ENCODE peak calls at places on chromosomes 16 and 17, in five cellular contexts. B is activated effector memory CD4-positive, alpha-beta T cell treated with Interleukin-2 at 50 U/mL for 16 hours; S is keratinocyte; T is A673; O is HCEC 1CT. M is an unnamed sample.

GRCh38 chr17:50785942-50786570 is 18.7 kb upstream of the ANKRD40CL start:
- DNase-seq in T (no peak), O (no peak), S (no peak), B (no peak), M (no peak)

GRCh38 chr17:33962857-33963655 is 292.0 kb upstream of the CCL2 start:
- DNase-seq in T (no peak), S (no peak), O (no peak), B (no peak), M (no peak)

GRCh38 chr16:19578378-19578851 is 22.9 kb downstream of the VPS35L start:
- DNase-seq in S (no peak), T (no peak), O (no peak), B (no peak), M (no peak)

GRCh38 chr17:8941980-8942617 is 23.4 kb downstream of the PIK3R5 start:
- DNase-seq in O (no peak), T (no peak), S (no peak), B (no peak), M (no peak)

GRCh38 chr17:32777436-32777835 is 99.5 kb downstream of the MYO1D start:
- DNase-seq in S (no peak), O (peak), B (no peak), T (no peak), M (no peak)

GRCh38 chr17:6402258-6402657 is 32.7 kb downstream of the AIPL1 start:
- DNase-seq in T (no peak), B (no peak), O (no peak), S (no peak), M (no peak)

GRCh38 chr17:40553694-40554534 is 11.4 kb downstream of the CCR7 start:
- DNase-seq in B (no peak), O (no peak), T (no peak), S (no peak), M (no peak)

GRCh38 chr16:76879420-76879819 is 311.6 kb upstream of the MON1B start:
- DNase-seq in O (no peak), S (no peak), B (no peak), T (no peak), M (no peak)

GRCh38 chr16:9820481-9821246 is 361.6 kb downstream of the GRIN2A start:
- DNase-seq in T (no peak), B (no peak), S (no peak), O (no peak), M (no peak)

GRCh38 chr17:10871914-10872313 is 34.0 kb upstream of the PIRT start:
- DNase-seq in O (no peak), S (no peak), B (no peak), T (peak), M (no peak)

GRCh38 chr17:72997559-72997958 is 94.9 kb downstream of the SLC39A11 start:
- DNase-seq in T (no peak), S (no peak), B (no peak), O (no peak), M (no peak)

GRCh38 chr16:69741951-69742904 is 12.5 kb downstream of the NOB1 start:
- DNase-seq in B (no peak), O (no peak), S (no peak), T (no peak), M (peak)

GRCh38 chr17:29036584-29036983 is 6.4 kb upstream of the PIPOX start:
- DNase-seq in O (no peak), B (no peak), S (no peak), T (no peak), M (no peak)

GRCh38 chr17:40345161-40346034 is 19.1 kb downstream of the GJD3 start:
- DNase-seq in O (no peak), T (peak), B (peak), S (no peak), M (peak)

GRCh38 chr17:79949646-79950292 is 85.9 kb downstream of the TBC1D16 start:
- DNase-seq in O (no peak), B (no peak), S (no peak), T (peak), M (no peak)

GRCh38 chr16:22623351-22623781 is 112.7 kb downstream of the NPIPB5 start:
- DNase-seq in T (no peak), B (no peak), O (peak), S (peak), M (no peak)

GRCh38 chr17:37450090-37450489 is 39.6 kb upstream of the DUSP14 start:
- DNase-seq in S (peak), B (no peak), T (no peak), O (no peak), M (peak)

GRCh38 chr17:48357727-48358126 is 72.3 kb downstream of the SKAP1 start:
- DNase-seq in O (no peak), T (no peak), B (no peak), S (no peak), M (no peak)

GRCh38 chr16:66717112-66717675 is 20.7 kb upstream of the CMTM4 start:
- DNase-seq in B (no peak), S (no peak), T (peak), O (peak), M (peak)

GRCh38 chr16:27597361-27597760 is 47.4 kb downstream of the KATNIP start:
- DNase-seq in B (no peak), T (no peak), O (no peak), S (no peak), M (no peak)

GRCh38 chr16:86952769-86953168 is 364.4 kb downstream of the C16orf95 start:
- DNase-seq in T (no peak), O (peak), B (no peak), S (no peak), M (no peak)

GRCh38 chr17:74979408-74980146 is 7.0 kb upstream of the HID1 start:
- DNase-seq in O (no peak), T (no peak), S (no peak), B (no peak), M (no peak)

GRCh38 chr16:4593069-4593468 is 21.6 kb downstream of the UBALD1 start:
- DNase-seq in S (no peak), B (no peak), O (no peak), T (no peak), M (no peak)

GRCh38 chr16:26816885-26817571 is 249.7 kb upstream of the C16orf82 start:
- DNase-seq in S (no peak), O (peak), T (no peak), B (no peak), M (no peak)

M was measured in endothelial cell of umbilical vein.